ENCODE peak calls at places on chromosome 15, in six cellular contexts. L is psoas muscle; H is HL-60; D is CD4-positive, alpha-beta T cell; P is thyroid gland; S is foreskin fibroblast. W is an unnamed sample.
A peak's percentile ranks its signal among the peaks of the same experiment; 100 is the strongest.

GRCh38 chr15:28002867-28003266 is 96.2 kb downstream of the OCA2 start:
- DNase-seq in L (no peak), H (no peak), D (no peak), P (no peak), S (no peak), W (no peak)

GRCh38 chr15:100234158-100235029 is 107.4 kb downstream of the ADAMTS17 start:
- DNase-seq in L (peak; percentile 51), H (no peak), D (no peak), P (no peak), S (no peak), W (no peak)

GRCh38 chr15:96503276-96503675 is 172.8 kb downstream of the NR2F2 start:
- DNase-seq in L (no peak), H (peak; percentile 49), D (no peak), P (no peak), S (no peak), W (no peak)

GRCh38 chr15:57149196-57149595 is 227.1 kb upstream of the CGNL1 start:
- DNase-seq in L (no peak), H (no peak), D (no peak), P (no peak), S (peak; percentile 59), W (no peak)

GRCh38 chr15:70259030-70259424 is 161.3 kb upstream of the TLE3 start:
- DNase-seq in L (no peak), H (no peak), D (peak; percentile 60), P (peak; percentile 89), S (peak; percentile 43), W (no peak)

GRCh38 chr15:73800662-73801345 is 47.7 kb upstream of the INSYN1 start:
- DNase-seq in L (peak; percentile 60), H (no peak), D (no peak), P (peak; percentile 96), S (peak; percentile 85), W (no peak)

GRCh38 chr15:35784745-35785144 is 238.8 kb upstream of the DPH6 start:
- DNase-seq in L (no peak), H (no peak), D (no peak), P (peak; percentile 28), S (no peak), W (no peak)

GRCh38 chr15:31270767-31271166 is 55.9 kb upstream of the KLF13 start:
- DNase-seq in L (no peak), H (no peak), D (no peak), P (no peak), S (no peak), W (no peak)

GRCh38 chr15:87154771-87155170 is 1075.1 kb downstream of the AGBL1 start:
- DNase-seq in L (no peak), H (no peak), D (no peak), P (no peak), S (no peak), W (no peak)

GRCh38 chr15:82943176-82943575 is 9.3 kb downstream of the HOMER2 start:
- DNase-seq in L (no peak), H (no peak), D (no peak), P (no peak), S (no peak), W (no peak)

GRCh38 chr15:51939216-51939615 is 32.4 kb downstream of the LEO1 start:
- DNase-seq in L (no peak), H (no peak), D (no peak), P (no peak), S (no peak), W (no peak)

GRCh38 chr15:51931638-51932037 is 39.9 kb downstream of the LEO1 start:
- DNase-seq in L (no peak), H (no peak), D (no peak), P (no peak), S (peak; percentile 84), W (no peak)

GRCh38 chr15:51938286-51938685 is 33.3 kb downstream of the LEO1 start:
- DNase-seq in L (no peak), H (no peak), D (no peak), P (no peak), S (no peak), W (peak; percentile 38)

GRCh38 chr15:51935466-51936118 is 36.0 kb downstream of the LEO1 start:
- DNase-seq in L (no peak), H (no peak), D (no peak), P (no peak), S (no peak), W (no peak)

GRCh38 chr15:51936119-51936478 is 35.5 kb downstream of the LEO1 start:
- DNase-seq in L (no peak), H (no peak), D (no peak), P (no peak), S (no peak), W (no peak)
- TF ChIP-seq CTCF in L (no peak), H (no peak), D (no peak), P (no peak), S (no peak), W (no peak)

GRCh38 chr15:41493205-41493901 is at the start of gene ITPKA:
- DNase-seq in L (peak; percentile 75), H (no peak), D (peak; percentile 63), P (peak; percentile 74), S (peak; percentile 95), W (peak; percentile 54)

GRCh38 chr15:41495736-41496599 is 2.3 kb downstream of the ITPKA start:
- DNase-seq in L (no peak), H (no peak), D (no peak), P (no peak), S (no peak), W (peak; percentile 60)

GRCh38 chr15:41494922-41495735 is 1.5 kb downstream of the ITPKA start:
- DNase-seq in L (no peak), H (no peak), D (no peak), P (no peak), S (no peak), W (peak; percentile 39)

GRCh38 chr15:41493902-41494189 is 172 bp downstream of the ITPKA start:
- DNase-seq in L (no peak), H (no peak), D (no peak), P (no peak), S (no peak), W (no peak)

DNA sequence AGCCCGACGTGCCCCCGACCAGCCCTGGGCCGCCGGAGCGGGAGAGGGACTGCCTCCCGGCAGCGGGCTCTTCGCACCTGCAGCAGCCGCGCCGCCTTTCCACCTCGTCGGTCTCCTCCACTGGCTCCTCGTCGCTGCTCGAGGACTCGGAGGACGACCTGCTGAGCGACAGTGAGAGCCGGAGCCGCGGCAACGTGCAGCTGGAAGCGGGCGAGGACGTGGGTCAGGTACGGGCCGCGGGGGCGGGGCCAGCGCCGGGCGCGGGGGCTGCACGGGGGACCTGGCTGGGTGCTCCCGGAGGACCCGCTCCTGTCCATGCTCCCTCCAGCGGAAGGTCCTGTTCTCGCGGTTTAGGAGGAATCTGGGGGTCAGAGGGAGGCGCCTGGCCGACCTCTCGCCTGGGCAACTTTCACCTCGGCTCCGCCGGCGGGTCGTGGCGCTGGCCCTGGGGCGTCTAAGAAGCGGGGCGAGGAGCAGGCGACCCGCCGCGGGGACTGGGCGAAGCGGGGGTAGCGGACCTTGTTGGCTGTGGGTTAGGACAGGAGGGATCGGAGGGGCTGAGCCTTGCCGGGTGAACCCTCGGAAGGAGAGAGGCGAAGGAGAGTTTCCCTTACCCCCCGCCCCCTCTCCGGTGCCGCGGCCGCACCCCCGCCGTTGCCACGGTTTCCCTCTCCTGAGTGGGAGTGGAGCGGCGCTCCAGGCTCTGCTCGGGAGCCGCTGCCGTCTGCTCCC is 682 bp downstream of the ITPKA start:
- DNase-seq in L (peak; percentile 30), H (no peak), D (no peak), P (peak; percentile 37), S (peak; percentile 51), W (peak; percentile 43)
- TF ChIP-seq CTCF in L (no peak), H (no peak), D (no peak), P (no peak), S (no peak), W (no peak)

DNA sequence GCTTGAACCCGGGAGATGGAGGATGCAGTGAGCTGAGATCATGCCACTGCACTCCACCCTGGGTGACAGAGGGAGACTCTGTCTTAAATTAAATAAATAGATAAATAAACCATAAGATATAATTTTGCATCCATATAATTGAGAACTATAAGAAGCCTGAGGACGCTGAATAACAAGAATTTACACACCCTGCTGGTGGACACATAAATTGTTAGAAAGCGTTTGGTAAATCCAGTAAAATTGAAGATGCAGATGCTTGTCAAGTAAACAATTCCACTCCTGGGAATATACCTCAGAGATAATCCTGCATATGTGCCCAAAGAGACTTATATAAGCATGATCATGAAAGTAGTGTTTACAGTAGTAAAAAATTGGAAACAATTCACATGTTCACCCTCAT is 41.7 kb downstream of the TTC23 start:
- DNase-seq in L (no peak), H (no peak), D (no peak), P (no peak), S (no peak), W (no peak)
- TF ChIP-seq CTCF in L (no peak), H (no peak), D (no peak), P (no peak), S (no peak), W (no peak)

GRCh38 chr15:45715528-45715927 is 80.7 kb downstream of the SQOR start:
- DNase-seq in L (no peak), H (no peak), D (no peak), P (no peak), S (peak; percentile 49), W (no peak)
- TF ChIP-seq CTCF in L (no peak), H (peak; percentile 10), D (peak; percentile 10), P (no peak), S (peak; percentile 25), W (no peak)

DNA sequence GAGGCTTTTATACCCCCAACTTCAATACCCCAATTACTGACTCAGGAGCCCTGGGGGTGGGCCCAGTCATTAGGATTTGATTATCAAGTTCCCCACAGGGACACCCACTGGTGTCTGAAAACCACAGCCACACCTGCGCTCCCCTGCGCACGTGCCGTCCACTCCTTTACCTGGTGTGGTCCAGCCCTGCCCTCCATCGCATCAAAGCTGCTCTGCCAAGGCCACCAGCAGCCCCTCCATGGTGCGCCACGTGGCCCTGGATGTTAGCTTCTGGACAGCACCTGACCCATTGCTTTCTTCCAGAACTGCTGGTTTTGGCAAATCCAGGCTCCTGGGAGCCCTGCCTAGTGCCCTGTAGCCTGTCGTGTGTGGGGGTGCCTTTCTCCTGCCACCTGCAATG is 136.3 kb downstream of the NSMCE3 start:
- DNase-seq in L (no peak), H (no peak), D (no peak), P (no peak), S (no peak), W (no peak)
- TF ChIP-seq CTCF in L (no peak), H (no peak), D (no peak), P (no peak), S (no peak), W (no peak)

GRCh38 chr15:38878026-38878425 is 313.4 kb upstream of the RASGRP1 start:
- DNase-seq in L (no peak), H (no peak), D (no peak), P (no peak), S (peak; percentile 62), W (no peak)
- TF ChIP-seq CTCF in L (no peak), H (no peak), D (no peak), P (no peak), S (no peak), W (no peak)

GRCh38 chr15:88564741-88565140 is 18.3 kb upstream of the DET1 start:
- DNase-seq in L (no peak), H (no peak), D (no peak), P (no peak), S (no peak), W (no peak)

GRCh38 chr15:88568589-88568988 is 22.1 kb upstream of the DET1 start:
- DNase-seq in L (no peak), H (no peak), D (no peak), P (no peak), S (peak; percentile 8), W (no peak)

GRCh38 chr15:88563638-88564037 is 17.2 kb upstream of the DET1 start:
- DNase-seq in L (no peak), H (no peak), D (no peak), P (no peak), S (peak; percentile 8), W (no peak)
- TF ChIP-seq CTCF in L (no peak), H (no peak), D (no peak), P (no peak), S (no peak), W (no peak)